ENCODE peak calls at places on chromosome 12, in nine cellular contexts. F, X, R, B, V, S, O, I and T are unnamed samples.

GRCh38 chr12:94585624-94586023 is 64.7 kb downstream of the TMCC3 start:
- DNase-seq in F (no peak), S (no peak), O (no peak), I (no peak), B (no peak), R (no peak), X (no peak), V (no peak), T (no peak)

GRCh38 chr12:94460594-94460959 is 910 bp upstream of the CEP83 start:
- DNase-seq in S (no peak), B (no peak), F (no peak), V (no peak), I (no peak), O (no peak), X (no peak), R (no peak), T (no peak)

GRCh38 chr12:104219908-104220404 is 4.4 kb downstream of the TXNRD1 start:
- DNase-seq in V (peak; percentile 71), S (no peak), R (no peak), I (no peak), O (no peak), B (no peak), F (no peak), X (peak; percentile 52), T (no peak)

GRCh38 chr12:43289412-43289811 is 262.6 kb downstream of the ADAMTS20 start:
- DNase-seq in S (no peak), F (no peak), R (no peak), I (no peak), B (no peak), X (no peak), V (no peak), O (no peak), T (no peak)

GRCh38 chr12:46874642-46875041 is 48.8 kb upstream of the SLC38A4 start:
- DNase-seq in F (peak; percentile 69), R (no peak), B (no peak), X (no peak), O (no peak), I (no peak), S (no peak), V (no peak), T (no peak)

GRCh38 chr12:94074970-94075695 is 73.2 kb upstream of the PLXNC1 start:
- DNase-seq in R (peak; percentile 78), S (peak; percentile 88), V (no peak), F (peak; percentile 78), O (peak; percentile 62), X (peak; percentile 48), B (peak; percentile 73), I (no peak), T (no peak)

GRCh38 chr12:26007563-26007962 is 49.1 kb downstream of the RASSF8 start:
- DNase-seq in R (no peak), O (no peak), X (no peak), F (no peak), V (no peak), B (no peak), S (no peak), I (no peak), T (no peak)

GRCh38 chr12:68481181-68481941 is 129.3 kb upstream of the RAP1B start:
- DNase-seq in S (no peak), B (no peak), R (no peak), F (no peak), V (no peak), I (peak; percentile 65), X (no peak), O (no peak), T (no peak)

GRCh38 chr12:21169878-21170472 is 39.0 kb downstream of the SLCO1B1 start:
- DNase-seq in X (peak; percentile 33), B (no peak), O (no peak), S (no peak), R (no peak), V (no peak), F (no peak), I (peak; percentile 57), T (no peak)

DNA sequence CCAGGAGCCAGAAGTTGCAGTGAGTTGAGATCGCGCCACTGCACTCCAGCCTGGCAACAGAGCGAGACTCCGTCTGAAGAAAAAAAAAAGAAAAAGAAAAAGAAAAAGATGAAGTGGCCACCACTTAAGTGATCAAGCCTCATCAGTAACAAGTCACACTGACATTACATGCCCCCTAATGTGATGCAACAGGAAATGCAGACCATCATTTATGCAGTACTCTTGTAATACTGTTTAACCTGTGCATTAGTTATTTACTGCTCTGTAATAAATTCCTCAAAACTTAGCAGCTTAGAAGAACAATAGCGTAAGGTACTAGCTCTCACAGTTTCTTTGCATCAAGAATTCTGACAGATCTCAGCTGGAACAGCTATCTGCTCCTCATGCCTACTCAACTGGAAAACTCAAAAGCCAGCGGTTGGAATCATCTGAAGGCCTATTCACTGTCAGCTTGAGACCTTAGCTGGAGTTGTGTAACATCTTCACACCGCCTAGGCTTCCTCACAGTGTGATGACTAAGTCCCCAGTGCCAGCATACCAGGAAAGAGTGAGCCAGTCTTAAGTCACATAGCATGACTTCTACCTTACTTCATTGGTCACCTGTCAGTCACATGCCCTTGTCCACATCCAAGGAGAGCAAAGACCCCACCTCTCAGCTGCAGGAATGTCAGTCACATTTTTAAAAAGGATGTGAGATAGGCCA is 31.5 kb downstream of the EPS8 start:
- DNase-seq in B (no peak), X (no peak), O (no peak), R (no peak), V (no peak), I (no peak), F (no peak), S (no peak), T (no peak)
- H3K4me3 ChIP-seq in B (no peak overlapping the region), X (no peak overlapping the region), O (no peak overlapping the region), R (no peak overlapping the region), V (no peak overlapping the region), I (no peak overlapping the region), F (no peak overlapping the region), S (no peak overlapping the region), T (no peak overlapping the region)

DNA sequence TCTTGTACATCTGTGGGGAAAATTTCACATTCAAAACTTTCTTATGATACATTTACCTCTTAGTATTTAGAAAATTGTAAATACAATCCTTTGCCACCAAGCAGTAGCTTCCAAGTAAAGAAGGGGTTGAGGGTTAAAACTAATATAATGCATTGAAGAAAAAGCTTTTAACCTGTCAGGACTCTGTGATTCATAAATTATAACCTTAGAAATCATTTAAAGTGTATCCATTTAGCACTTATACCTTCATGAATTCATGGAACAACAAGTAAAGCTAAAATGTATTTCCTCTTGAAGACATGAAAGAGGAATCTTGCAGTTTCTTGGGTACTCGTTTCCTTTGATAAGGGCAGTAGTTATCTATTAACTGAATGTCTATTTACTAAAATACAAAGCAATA is 424.3 kb downstream of the APAF1 start:
- DNase-seq in O (no peak), X (no peak), F (no peak), R (no peak), S (no peak), V (no peak), B (no peak), I (no peak), T (no peak)
- H3K27ac ChIP-seq in O (no peak overlapping the region), X (no peak overlapping the region), F (no peak overlapping the region), R (no peak overlapping the region), S (no peak overlapping the region), V (no peak overlapping the region), B (no peak overlapping the region), I (no peak overlapping the region), T (no peak overlapping the region)

GRCh38 chr12:112087055-112087850 is 21.3 kb downstream of the NAA25 start:
- DNase-seq in X (no peak), B (no peak), F (no peak), S (no peak), O (no peak), R (no peak), I (no peak), V (no peak), T (no peak)

GRCh38 chr12:112091563-112091962 is 17.0 kb downstream of the NAA25 start:
- DNase-seq in X (no peak), V (no peak), B (no peak), S (no peak), I (no peak), F (no peak), O (no peak), R (no peak), T (no peak)

GRCh38 chr12:112087851-112088250 is 20.7 kb downstream of the NAA25 start:
- DNase-seq in R (no peak), B (no peak), F (no peak), X (no peak), I (no peak), V (no peak), S (no peak), O (no peak), T (no peak)
- H3K4me3 ChIP-seq in R (no peak overlapping the region), B (no peak overlapping the region), F (no peak overlapping the region), X (no peak overlapping the region), I (no peak overlapping the region), V (no peak overlapping the region), S (no peak overlapping the region), O (no peak overlapping the region), T (no peak overlapping the region)

DNA sequence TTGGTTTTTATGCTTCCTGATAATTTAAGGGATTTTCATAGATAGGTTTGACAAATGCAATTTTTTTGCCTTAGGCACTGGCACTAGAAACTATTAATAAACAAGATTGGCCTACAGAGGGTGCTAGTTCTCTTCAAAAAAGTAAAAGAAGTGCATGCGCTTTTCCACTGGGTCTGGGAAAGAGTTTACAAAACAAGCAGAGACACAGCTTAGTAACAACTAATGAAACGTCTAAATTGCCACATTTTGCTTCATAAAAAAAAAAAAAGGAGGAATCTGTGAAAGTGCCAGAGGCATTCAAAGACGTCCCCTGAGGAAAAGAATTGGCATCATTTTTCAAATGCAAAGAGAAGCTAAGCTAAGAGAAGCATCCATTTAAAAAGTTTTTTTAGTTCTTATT is 58.3 kb upstream of the EEA1 start:
- DNase-seq in X (peak; percentile 48), V (no peak), I (peak; percentile 83), F (no peak), B (peak; percentile 34), S (no peak), R (no peak), O (no peak), T (no peak)
- H3K27ac ChIP-seq in X (peak overlapping the region; percentile 34), V (no peak overlapping the region), I (peak overlapping the region; percentile 90), F (peak overlapping the region; percentile 59), B (peak overlapping the region; percentile 67), S (peak overlapping the region; percentile 31), R (no peak overlapping the region), O (peak overlapping the region; percentile 77), T (peak overlapping the region; percentile 83)

GRCh38 chr12:109832534-109833306 is 478 bp downstream of the TRPV4 start:
- DNase-seq in R (no peak), F (no peak), X (no peak), I (no peak), V (no peak), O (no peak), S (no peak), B (no peak), T (no peak)
- H3K4me3 ChIP-seq in R (peak overlapping the region; percentile 67), F (peak overlapping the region; percentile 45), X (peak overlapping the region; percentile 66), I (no peak overlapping the region), V (no peak overlapping the region), O (peak overlapping the region; percentile 47), S (peak overlapping the region; percentile 45), B (peak overlapping the region; percentile 64), T (no peak overlapping the region)